ENCODE peak calls at places on chromosome 1, in five cellular contexts. Z is bronchial epithelial cell, K is AG04450, P is stomach, U is brain microvascular endothelial cell. C is an unnamed sample.

GRCh38 chr1:100941098-100941527 is 45.2 kb downstream of the SLC30A7 start:
- DNase-seq in Z (no peak), K (no peak), P (no peak), U (no peak), C (no peak)

GRCh38 chr1:166432655-166433054 is 265.9 kb upstream of the FAM78B start:
- DNase-seq in Z (no peak), K (no peak), P (no peak), U (no peak), C (no peak)

GRCh38 chr1:239879321-239880170 is 212.1 kb upstream of the FMN2 start:
- DNase-seq in Z (no peak), K (no peak), P (no peak), U (no peak), C (peak)

GRCh38 chr1:8794605-8795004 is 22.8 kb downstream of the RERE start:
- DNase-seq in Z (no peak), K (no peak), P (no peak), U (no peak), C (no peak)

GRCh38 chr1:222627232-222627631 is 9.3 kb downstream of the MIA3 start:
- DNase-seq in Z (peak), K (no peak), P (no peak), U (peak), C (no peak)

GRCh38 chr1:45009956-45010854 is 919 bp downstream of the HECTD3 start:
- DNase-seq in Z (peak), K (no peak), P (peak), U (no peak), C (no peak)

GRCh38 chr1:17488977-17489739 is 49.7 kb upstream of the RCC2 start:
- DNase-seq in Z (no peak), K (peak), P (no peak), U (no peak), C (no peak)

GRCh38 chr1:180231506-180232420 is 1.7 kb downstream of the LHX4 start:
- DNase-seq in Z (peak), K (no peak), P (no peak), U (no peak), C (peak)

GRCh38 chr1:78617615-78618026 is 2.6 kb upstream of the IFI44L start:
- DNase-seq in Z (peak), K (peak), P (peak), U (peak), C (peak)

GRCh38 chr1:235024706-235025421 is 103.8 kb downstream of the TOMM20 start:
- DNase-seq in Z (no peak), K (no peak), P (no peak), U (no peak), C (no peak)

GRCh38 chr1:47786301-47786700 is 210.9 kb downstream of the TRABD2B start:
- DNase-seq in Z (no peak), K (no peak), P (no peak), U (no peak), C (no peak)

GRCh38 chr1:221284028-221284427 is 404.8 kb downstream of the HLX start:
- DNase-seq in Z (peak), K (peak), P (no peak), U (no peak), C (no peak)

GRCh38 chr1:185626344-185626743 is 107.8 kb upstream of the HMCN1 start:
- DNase-seq in Z (no peak), K (no peak), P (no peak), U (no peak), C (no peak)

GRCh38 chr1:198498881-198499280 is 41.6 kb downstream of the ATP6V1G3 start:
- DNase-seq in Z (peak), K (no peak), P (no peak), U (no peak), C (no peak)

GRCh38 chr1:63821650-63822049 is 47.8 kb downstream of the ROR1 start:
- DNase-seq in Z (peak), K (no peak), P (no peak), U (no peak), C (no peak)

GRCh38 chr1:198929961-198930599 is 291.2 kb downstream of the PTPRC start:
- DNase-seq in Z (peak), K (no peak), P (no peak), U (peak), C (no peak)

GRCh38 chr1:150537732-150538684 is 11.2 kb upstream of the ADAMTSL4 start:
- DNase-seq in Z (peak), K (peak), P (no peak), U (peak), C (no peak)

GRCh38 chr1:220307528-220308100 is 35.4 kb upstream of the RAB3GAP2 start:
- DNase-seq in Z (no peak), K (no peak), P (no peak), U (no peak), C (no peak)

GRCh38 chr1:213327318-213327667 is 276.3 kb downstream of the RPS6KC1 start:
- DNase-seq in Z (no peak), K (peak), P (no peak), U (peak), C (no peak)

DNA sequence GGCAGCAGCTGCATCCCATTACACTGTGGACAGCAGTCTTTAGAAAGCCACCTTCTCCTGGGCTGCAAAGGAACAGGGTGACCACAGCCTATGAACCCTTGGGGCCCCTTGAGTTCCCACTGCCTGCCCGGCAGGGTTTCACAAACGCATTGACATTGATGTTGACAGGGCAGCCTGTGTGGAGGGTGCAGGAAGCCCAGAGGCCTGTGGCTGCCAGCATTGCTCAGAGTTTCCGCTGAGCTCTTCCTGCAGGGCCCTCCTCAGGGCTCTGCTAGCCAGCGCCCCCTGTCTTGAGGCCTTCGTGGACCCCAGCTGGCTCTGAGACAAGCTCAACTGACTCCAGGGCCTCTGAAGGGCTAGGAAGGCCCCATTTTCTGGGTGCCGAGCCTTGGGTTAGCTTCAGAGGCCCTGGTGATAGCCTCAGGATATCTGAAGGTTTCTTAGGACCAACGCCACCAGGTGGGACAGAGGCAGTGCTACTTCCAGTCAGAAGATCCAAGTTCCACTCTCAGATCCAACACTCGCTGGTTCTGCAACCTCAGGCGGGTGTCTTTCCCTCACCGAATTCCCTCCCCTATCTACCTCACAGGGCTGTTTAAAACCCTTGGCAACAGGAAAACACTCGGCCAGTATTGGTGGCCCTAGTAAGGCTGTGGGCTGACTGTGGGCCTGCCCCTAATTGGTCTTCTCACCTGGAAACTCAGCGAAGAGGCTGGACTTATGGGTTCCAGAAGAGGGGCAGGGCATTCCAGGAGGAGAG is 27.2 kb upstream of the EPS8L3 start:
- DNase-seq in Z (no peak), K (no peak), P (peak), U (no peak), C (no peak)
- TF ChIP-seq CTCF in Z (no peak), K (peak), P (no peak), U (peak), C (no peak)

DNA sequence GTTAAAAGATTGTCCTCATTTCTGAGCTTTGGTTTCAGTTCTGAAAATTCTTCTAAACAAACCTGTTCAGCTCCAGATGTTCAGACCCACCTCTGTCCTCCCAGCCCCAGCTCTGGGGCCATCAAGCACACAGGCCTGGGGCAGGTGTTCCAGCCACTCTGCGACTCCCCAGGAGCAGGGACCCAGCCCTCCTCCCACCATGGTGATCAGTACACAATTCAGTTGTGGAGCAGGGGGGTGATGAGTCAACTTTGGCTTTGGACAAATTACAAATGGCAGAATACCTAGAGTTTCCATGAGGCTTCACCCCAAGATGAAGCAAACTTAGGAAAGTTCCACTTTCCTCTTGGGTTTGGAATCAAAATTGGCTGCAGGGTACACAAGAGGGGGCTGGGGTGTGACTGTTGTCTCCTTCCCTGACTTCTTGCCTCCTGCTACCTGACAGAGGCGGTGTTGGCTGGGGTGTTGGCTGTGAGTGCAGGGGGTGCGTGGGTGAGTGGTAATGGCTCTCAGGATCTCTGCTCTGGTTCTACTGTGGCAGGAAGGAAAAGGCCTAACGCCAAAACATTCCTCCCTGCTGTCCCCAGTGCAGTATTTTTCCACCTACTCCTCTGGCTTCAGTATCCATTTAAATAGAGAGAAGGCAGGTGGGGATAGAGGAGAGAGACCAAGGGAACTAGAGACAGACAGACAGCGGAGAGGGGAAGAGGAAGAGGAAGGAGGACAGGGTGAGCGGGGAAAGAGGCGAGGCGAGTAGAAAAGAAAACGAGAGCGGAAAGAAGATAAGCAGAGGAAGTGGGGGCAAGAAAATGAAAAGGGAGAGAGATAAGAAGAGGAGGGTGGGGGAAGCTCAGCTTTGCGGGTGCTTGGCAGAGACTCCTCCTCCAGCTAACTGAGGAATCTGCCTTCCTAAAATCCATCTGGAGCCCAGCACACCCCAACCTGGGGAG is 20.6 kb upstream of the LRRN2 start:
- DNase-seq in Z (no peak), K (no peak), P (no peak), U (no peak), C (no peak)
- H3K4me3 ChIP-seq in Z (no peak), K (no peak), P (no peak), U (no peak), C (no peak)

DNA sequence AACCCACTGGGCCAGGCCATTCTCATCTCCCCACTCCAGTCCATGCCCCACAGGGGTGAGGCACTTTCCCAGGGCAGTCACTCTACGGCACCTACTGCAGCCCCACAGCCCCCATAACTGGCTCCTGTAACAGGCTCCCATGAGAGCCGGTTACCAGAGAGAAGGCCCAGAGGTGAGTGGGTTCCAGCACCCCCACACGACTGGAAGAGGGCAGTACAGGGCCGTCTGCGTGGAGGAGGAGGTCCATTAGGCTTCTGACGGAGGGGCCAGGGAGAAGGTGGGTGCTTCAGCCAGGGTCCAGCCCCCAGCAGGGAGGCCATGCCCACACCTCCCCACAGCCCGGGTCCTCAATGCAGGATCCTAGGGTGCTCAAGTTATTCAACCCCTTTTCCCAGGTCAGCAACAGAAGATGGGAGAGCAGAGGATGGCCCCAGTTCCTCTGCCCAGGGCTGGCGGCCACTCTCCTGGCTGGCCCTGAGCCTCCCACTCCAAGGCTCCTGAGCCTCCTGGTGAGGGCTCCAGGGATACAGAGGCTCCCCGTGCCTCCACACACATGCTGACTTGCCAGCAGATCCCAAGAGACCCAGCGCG is 1.6 kb downstream of the ACAP3 start:
- DNase-seq in Z (no peak), K (no peak), P (no peak), U (no peak), C (no peak)
- TF ChIP-seq CTCF in Z (no peak), K (peak), P (no peak), U (peak), C (no peak)

DNA sequence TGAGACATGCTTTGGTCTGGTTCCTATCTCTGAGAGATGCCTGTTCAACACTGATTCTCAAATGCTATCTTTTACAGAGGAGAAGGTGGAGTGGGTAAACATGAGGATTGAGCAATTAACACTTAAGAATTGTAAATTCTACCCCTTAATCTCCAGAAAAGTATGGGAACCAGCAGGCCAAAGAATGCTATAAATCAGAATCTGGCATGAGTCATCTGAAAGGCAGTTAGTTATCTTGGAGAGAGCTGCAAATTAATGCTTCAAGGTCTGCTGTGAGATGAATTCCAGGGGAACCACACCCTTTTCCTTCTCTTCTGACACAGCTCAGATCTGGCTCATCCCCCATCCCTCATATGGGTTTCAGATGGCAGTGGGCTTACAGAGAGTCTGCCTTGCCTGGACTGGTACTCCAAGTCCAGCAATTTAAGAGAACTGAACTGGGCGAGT is 5.2 kb downstream of the S100A10 start:
- DNase-seq in Z (peak), K (no peak), P (no peak), U (peak), C (no peak)
- H3K4me3 ChIP-seq in Z (no peak), K (peak), P (no peak), U (peak), C (no peak)

GRCh38 chr1:153174624-153175023 is 23.9 kb upstream of the SPRR2G start:
- DNase-seq in Z (peak), K (no peak), P (no peak), U (no peak), C (no peak)

GRCh38 chr1:153178922-153179321 is 24.3 kb upstream of the LELP1 start:
- DNase-seq in Z (no peak), K (no peak), P (no peak), U (no peak), C (no peak)

DNA sequence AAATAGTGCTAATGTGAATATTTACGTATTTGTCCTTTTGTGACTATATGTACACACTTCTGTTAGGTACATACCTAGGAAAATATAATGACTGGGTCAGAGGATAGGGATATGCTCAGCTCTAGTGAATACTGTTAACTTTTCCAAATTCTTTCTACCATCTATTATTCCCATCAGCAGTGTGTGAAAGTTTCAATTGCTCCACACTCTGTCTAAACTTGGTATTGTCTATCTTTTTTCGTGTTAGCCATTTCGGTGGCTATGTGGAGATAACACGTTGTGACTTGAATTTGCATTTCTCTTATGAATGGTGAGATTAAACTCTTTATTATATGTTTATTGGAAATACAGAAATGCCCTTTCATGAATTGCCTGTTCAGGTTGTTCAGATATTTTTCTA is 22.7 kb upstream of the LELP1 start:
- DNase-seq in Z (peak), K (no peak), P (no peak), U (no peak), C (no peak)
- TF ChIP-seq CTCF in Z (peak), K (no peak), P (no peak), U (no peak), C (peak)

GRCh38 chr1:40132383-40133121 is 28.6 kb upstream of the RLF start:
- DNase-seq in Z (no peak), K (no peak), P (no peak), U (no peak), C (no peak)

GRCh38 chr1:40133839-40134238 is 27.3 kb upstream of the RLF start:
- DNase-seq in Z (no peak), K (no peak), P (no peak), U (no peak), C (no peak)

GRCh38 chr1:40130892-40131291 is 30.3 kb upstream of the RLF start:
- DNase-seq in Z (no peak), K (no peak), P (no peak), U (no peak), C (no peak)

DNA sequence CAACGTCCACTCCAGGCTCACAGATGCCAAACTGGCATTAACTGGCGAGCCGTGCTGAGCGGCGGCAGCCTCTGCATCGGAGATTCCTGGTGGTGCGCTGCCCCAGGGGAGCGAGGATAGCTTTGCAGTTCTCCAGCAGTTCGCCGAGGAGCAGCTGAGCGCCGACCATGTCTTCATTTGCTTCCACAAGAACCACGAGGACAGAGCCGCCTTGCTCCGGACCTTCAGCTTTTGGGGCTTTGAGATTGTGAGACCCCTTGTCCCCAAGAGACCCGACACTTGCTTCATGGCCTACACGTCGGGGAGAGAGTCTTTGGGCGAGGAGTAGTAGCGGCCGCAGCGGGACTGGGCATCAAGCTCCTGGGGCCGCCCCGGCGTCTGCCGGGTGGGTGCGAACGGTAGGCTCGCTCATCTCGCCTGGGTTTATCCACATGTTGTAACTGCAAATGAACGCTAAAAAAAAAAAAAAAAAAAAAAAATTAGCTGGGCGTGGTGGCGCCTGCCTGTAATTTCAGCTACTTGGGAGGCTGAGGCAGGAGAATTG is 28.0 kb upstream of the RLF start:
- DNase-seq in Z (no peak), K (no peak), P (no peak), U (no peak), C (no peak)
- H3K4me3 ChIP-seq in Z (no peak), K (peak), P (no peak), U (peak), C (no peak)

DNA sequence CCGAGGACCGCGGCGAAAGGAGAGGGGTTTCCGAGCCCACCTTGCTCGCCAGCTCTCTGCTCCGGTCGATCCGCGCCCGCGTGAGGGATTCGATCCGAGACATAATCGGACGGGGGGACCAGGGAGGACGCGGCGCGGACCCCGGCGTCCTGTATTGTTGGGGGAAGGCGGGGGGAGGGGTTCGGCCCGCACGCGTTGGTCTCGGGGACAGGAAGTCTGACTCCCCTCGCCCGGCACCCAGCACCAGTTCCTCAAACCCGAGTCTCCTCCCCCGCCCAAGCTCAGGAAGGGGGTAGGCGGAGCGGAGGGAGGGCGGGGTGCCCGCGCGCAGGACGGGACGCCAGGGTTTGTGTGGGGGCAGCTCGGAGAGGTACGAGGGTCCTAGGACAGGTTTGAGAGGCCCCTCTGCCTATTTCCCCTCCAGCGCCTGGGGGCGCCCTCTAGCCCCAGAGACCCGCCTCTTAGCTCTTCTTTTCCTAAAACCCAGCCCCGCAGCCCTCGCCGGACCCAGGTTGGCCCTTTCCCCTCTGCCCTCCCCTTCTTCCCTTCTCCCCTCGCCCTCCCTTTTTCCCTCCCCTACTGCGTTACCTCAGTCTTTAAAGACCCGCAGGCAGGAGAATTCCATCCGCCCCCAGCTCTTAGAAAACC is at the start of gene ARHGEF2:
- DNase-seq in Z (peak), K (no peak), P (peak), U (no peak), C (no peak)
- TF ChIP-seq CTCF in Z (peak), K (peak), P (no peak), U (peak), C (peak)

C was measured in LNCaP clone FGC.